ENCODE peak calls at places on chromosomes 2 and 18, in eight cellular contexts. Z is PC-9; I is CD8-positive, alpha-beta T cell; O is lower lobe of right lung; U is choroid plexus epithelial cell; S is mucosa of descending colon; L is AG04449; A is uterus. Q is an unnamed sample.

GRCh38 chr2:202679980-202680379 is 45.2 kb downstream of the FAM117B start:
- DNase-seq in S (no peak), U (no peak), L (no peak), A (no peak), Z (no peak), I (no peak), O (no peak), Q (no peak)

GRCh38 chr2:86118130-86118529 is 12.1 kb downstream of the PTCD3 start:
- DNase-seq in L (no peak), A (no peak), S (no peak), U (no peak), O (no peak), I (no peak), Z (no peak), Q (no peak)

GRCh38 chr2:138500592-138501426 is 761 bp upstream of the SPOPL start:
- DNase-seq in S (no peak), I (no peak), U (no peak), L (no peak), A (no peak), O (no peak), Z (no peak), Q (no peak)

GRCh38 chr2:101205521-101205998 is 47.1 kb upstream of the CNOT11 start:
- DNase-seq in L (peak), A (peak), U (peak), O (peak), I (peak), Z (peak), S (peak), Q (peak)

GRCh38 chr18:41389936-41390667 is 564.9 kb upstream of the PIK3C3 start:
- DNase-seq in U (no peak), Z (no peak), I (no peak), S (no peak), L (no peak), A (no peak), O (no peak), Q (no peak)

GRCh38 chr18:23662309-23663263 is at the start of gene ANKRD29:
- DNase-seq in S (peak), A (peak), L (no peak), Z (no peak), I (peak), U (no peak), O (peak), Q (peak)

GRCh38 chr2:15942711-15943345 is 2.5 kb downstream of the MYCN start:
- DNase-seq in S (no peak), I (no peak), O (no peak), Z (no peak), U (no peak), L (no peak), A (no peak), Q (no peak)

GRCh38 chr2:164257794-164258193 is 363.5 kb downstream of the GRB14 start:
- DNase-seq in L (no peak), Z (no peak), U (no peak), I (no peak), A (no peak), S (no peak), O (no peak), Q (peak)

GRCh38 chr18:65990944-65991708 is 240.3 kb downstream of the CDH7 start:
- DNase-seq in I (no peak), A (no peak), L (no peak), O (no peak), U (no peak), Z (no peak), S (no peak), Q (no peak)

GRCh38 chr18:48894266-48894600 is 56.5 kb downstream of the SMAD7 start:
- DNase-seq in U (no peak), O (no peak), Z (no peak), S (no peak), A (no peak), I (no peak), L (no peak), Q (no peak)

GRCh38 chr18:48893061-48893558 is 57.7 kb downstream of the SMAD7 start:
- DNase-seq in S (no peak), I (no peak), A (no peak), Z (no peak), L (no peak), U (no peak), O (no peak), Q (no peak)

GRCh38 chr18:48894799-48895346 is 55.9 kb downstream of the SMAD7 start:
- DNase-seq in U (no peak), I (no peak), O (no peak), S (no peak), A (no peak), L (no peak), Z (no peak), Q (no peak)

GRCh38 chr18:48892146-48892855 is 58.5 kb downstream of the SMAD7 start:
- DNase-seq in L (no peak), Z (no peak), U (no peak), I (no peak), A (no peak), S (no peak), O (no peak), Q (no peak)

DNA sequence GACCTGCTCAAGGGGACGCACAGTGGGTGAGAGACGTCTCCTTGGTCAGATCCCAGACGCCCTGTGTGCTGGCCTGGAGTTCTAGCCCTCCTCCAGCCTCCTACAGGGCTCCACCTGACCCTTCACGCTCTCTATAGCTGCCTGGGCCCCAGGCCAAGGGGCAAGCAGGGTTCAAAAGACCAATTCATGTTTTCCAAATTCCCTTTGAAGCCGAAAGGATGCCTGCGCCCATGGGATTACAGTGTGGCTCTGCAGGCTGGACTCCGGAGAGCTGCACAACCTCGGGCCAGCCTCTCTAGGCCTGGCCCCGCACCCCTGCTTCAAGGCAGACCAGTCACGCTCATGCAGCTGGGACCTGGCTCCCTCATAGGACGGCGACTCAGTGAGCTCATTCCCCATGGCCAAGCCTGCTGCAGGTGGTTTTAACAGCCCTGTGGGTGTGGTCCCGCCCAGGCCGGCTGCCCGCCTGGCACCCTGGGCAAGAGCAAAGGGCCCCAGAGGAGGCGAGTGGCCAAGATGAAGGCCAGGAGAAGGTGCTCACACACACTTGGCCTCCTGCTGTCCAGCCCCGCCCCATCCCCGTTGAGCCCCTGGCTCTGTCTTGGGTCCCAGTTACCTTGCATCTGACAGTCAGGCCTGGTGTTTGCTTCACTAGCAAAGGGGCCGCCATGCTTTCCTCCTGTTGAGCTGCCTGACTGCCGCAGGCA is 57.1 kb downstream of the SMAD7 start:
- DNase-seq in O (no peak), Z (no peak), A (no peak), S (peak), L (no peak), I (no peak), U (no peak), Q (no peak)
- H3K4me3 ChIP-seq in O (no peak), Z (no peak), A (no peak), S (no peak), L (no peak), I (no peak), U (no peak), Q (no peak)

DNA sequence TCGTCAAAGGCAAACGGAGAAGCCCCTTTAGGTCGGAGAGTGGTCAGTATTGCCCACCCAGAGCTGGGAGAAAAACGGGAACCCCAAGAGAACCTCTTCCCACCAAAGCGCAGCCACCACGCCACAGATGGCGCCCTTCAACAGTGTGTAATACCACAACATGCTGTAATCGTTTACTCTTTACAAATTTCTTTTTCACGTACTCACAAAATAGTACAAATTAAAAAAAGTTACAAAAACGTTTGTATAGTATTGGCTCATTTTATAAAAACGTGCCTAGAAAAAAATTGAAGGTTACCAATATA is 811 bp upstream of the NFE2L2 start:
- DNase-seq in I (no peak), S (peak), L (no peak), A (no peak), O (no peak), U (peak), Z (no peak), Q (peak)
- TF ChIP-seq CTCF in I (peak), S (no peak), L (peak), A (peak), O (peak), U (peak), Z (peak), Q (peak)

DNA sequence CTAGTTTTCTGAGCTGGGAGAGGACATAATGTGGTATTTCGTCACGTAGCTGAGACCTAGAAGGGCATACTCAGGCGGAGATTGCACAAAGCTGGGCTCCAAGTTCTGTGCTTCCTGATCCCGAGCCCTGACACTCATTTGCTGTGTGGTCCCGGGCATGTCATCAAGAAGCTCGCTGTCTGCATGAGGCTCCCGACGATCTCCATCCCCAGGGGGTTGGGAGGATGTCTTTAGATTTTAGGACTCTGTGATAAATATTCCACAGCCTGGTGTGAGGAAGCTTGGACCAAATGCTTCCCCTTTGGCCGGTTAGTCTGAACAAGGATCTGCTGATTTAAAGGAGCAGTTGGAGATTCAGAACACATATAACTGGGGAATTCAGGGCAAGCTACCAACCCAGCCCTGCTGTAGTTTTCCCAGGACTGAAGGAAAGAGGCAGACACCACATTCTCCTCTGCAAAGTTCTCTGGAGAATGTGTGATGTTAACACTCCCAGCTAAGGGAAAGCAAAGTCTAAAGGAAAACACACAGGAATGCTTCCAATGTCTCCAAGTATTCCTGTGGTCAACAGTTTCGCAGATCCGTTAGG is 2.3 kb downstream of the KCNE4 start:
- DNase-seq in L (peak), A (peak), O (no peak), I (no peak), Z (no peak), S (peak), U (peak), Q (peak)
- H3K4me3 ChIP-seq in L (peak), A (peak), O (peak), I (no peak), Z (no peak), S (no peak), U (peak), Q (peak)

GRCh38 chr2:169693344-169693743 is 861 bp downstream of the CFAP210 start:
- DNase-seq in U (no peak), I (no peak), S (peak), L (no peak), Z (no peak), O (no peak), A (no peak), Q (no peak)
- TF ChIP-seq CTCF in U (peak), I (no peak), S (no peak), L (peak), Z (no peak), O (peak), A (no peak), Q (peak)

GRCh38 chr2:180695570-180695969 is 284.8 kb upstream of the UBE2E3 start:
- DNase-seq in Z (no peak), A (no peak), S (no peak), I (no peak), U (no peak), L (no peak), O (no peak), Q (no peak)
- H3K4me3 ChIP-seq in Z (no peak), A (no peak), S (no peak), I (no peak), U (no peak), L (no peak), O (no peak), Q (no peak)

GRCh38 chr2:199973703-199974102 is 18.3 kb downstream of the MAIP1 start:
- DNase-seq in A (no peak), S (no peak), Z (no peak), L (peak), O (no peak), I (no peak), U (peak), Q (peak)
- TF ChIP-seq CTCF in A (peak), S (no peak), Z (peak), L (peak), O (peak), I (no peak), U (peak), Q (peak)

GRCh38 chr2:72414108-72414507 is 266.4 kb upstream of the CYP26B1 start:
- DNase-seq in L (no peak), A (no peak), O (no peak), I (no peak), S (no peak), U (no peak), Z (no peak), Q (no peak)
- H3K4me3 ChIP-seq in L (no peak), A (no peak), O (no peak), I (no peak), S (no peak), U (no peak), Z (no peak), Q (no peak)

DNA sequence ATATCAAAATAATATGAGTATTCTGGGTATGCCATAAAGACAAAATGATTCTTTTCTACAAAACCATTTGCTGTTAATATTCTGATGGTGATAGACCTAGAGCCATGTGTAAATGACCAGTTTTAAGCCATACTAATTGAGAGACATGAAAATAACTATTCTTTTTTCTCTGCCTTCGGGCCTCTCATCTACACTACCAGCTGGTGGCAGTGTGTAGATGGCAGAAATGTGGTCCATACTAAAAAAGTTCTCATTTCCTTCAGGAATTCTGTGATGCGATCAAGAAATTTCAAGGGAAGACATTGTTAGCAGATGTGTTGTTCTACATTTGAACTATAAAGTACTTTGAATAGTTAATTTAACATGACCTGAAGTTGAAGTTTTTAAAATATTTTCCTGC is 485.2 kb downstream of the TRIB2 start:
- DNase-seq in Z (no peak), L (no peak), O (no peak), I (no peak), S (no peak), A (no peak), U (peak), Q (peak)
- TF ChIP-seq CTCF in Z (peak), L (no peak), O (no peak), I (no peak), S (no peak), A (no peak), U (peak), Q (peak)

Q was measured in astrocyte of the spinal cord.